ENCODE peak calls at places on chromosomes 1 and 21, in four cellular contexts. T, F, L and E are unnamed samples.

GRCh38 chr1:198680174-198680871 is 41.5 kb downstream of the PTPRC start:
- DNase-seq in T (no peak), F (no peak), L (no peak), E (no peak)

GRCh38 chr21:40936151-40936550 is 89.2 kb upstream of the DSCAM start:
- DNase-seq in T (no peak), F (no peak), L (no peak), E (no peak)

GRCh38 chr1:235017191-235017590 is 111.4 kb downstream of the TOMM20 start:
- DNase-seq in T (peak; percentile 6), F (no peak), L (no peak), E (no peak)

GRCh38 chr1:1630191-1630964 is 1.6 kb upstream of the MMP23B start:
- DNase-seq in T (no peak), F (no peak), L (peak; percentile 87), E (no peak)

GRCh38 chr1:178037510-178038253 is 56.2 kb upstream of the RASAL2 start:
- DNase-seq in T (peak; percentile 77), F (peak; percentile 83), L (peak; percentile 84), E (peak; percentile 54)

GRCh38 chr21:42389449-42389835 is 6.4 kb downstream of the TMPRSS3 start:
- DNase-seq in T (no peak), F (no peak), L (no peak), E (no peak)

GRCh38 chr1:8335246-8335645 is 17.3 kb downstream of the SLC45A1 start:
- DNase-seq in T (no peak), F (no peak), L (no peak), E (no peak)

GRCh38 chr1:26838474-26839338 is 12.2 kb downstream of the ZDHHC18 start:
- DNase-seq in T (no peak), F (no peak), L (no peak), E (no peak)

GRCh38 chr1:156709743-156710489 is 4.5 kb upstream of the CRABP2 start:
- DNase-seq in T (peak; percentile 52), F (peak; percentile 29), L (peak; percentile 83), E (peak; percentile 62)

GRCh38 chr1:237759371-237759770 is 131.4 kb downstream of the ZP4 start:
- DNase-seq in T (no peak), F (no peak), L (no peak), E (no peak)

GRCh38 chr1:165144757-165145397 is 211.6 kb downstream of the LMX1A start:
- DNase-seq in T (peak; percentile 28), F (peak; percentile 51), L (no peak), E (peak; percentile 44)

GRCh38 chr1:23629728-23630290 is 61.8 kb upstream of the RPL11 start:
- DNase-seq in T (no peak), F (no peak), L (no peak), E (no peak)

GRCh38 chr1:217562229-217562878 is 68.5 kb downstream of the GPATCH2 start:
- DNase-seq in T (no peak), F (peak; percentile 25), L (no peak), E (peak; percentile 86)

GRCh38 chr1:181354865-181355264 is 128.5 kb upstream of the CACNA1E start:
- DNase-seq in T (no peak), F (no peak), L (no peak), E (no peak)

GRCh38 chr1:14660795-14661194 is 62.3 kb downstream of the KAZN start:
- DNase-seq in T (no peak), F (no peak), L (no peak), E (no peak)

GRCh38 chr1:110765640-110766335 is 91.0 kb upstream of the KCNA3 start:
- DNase-seq in T (peak; percentile 20), F (peak; percentile 38), L (no peak), E (peak; percentile 62)

GRCh38 chr1:80722611-80723010 is 1078.1 kb upstream of the ADGRL2 start:
- DNase-seq in T (no peak), F (no peak), L (no peak), E (no peak)

GRCh38 chr1:119286587-119287181 is 81.9 kb upstream of the HAO2 start:
- DNase-seq in T (no peak), F (peak; percentile 31), L (no peak), E (peak; percentile 4)

GRCh38 chr1:99544328-99544727 is 101.6 kb upstream of the PALMD start:
- DNase-seq in T (peak; percentile 18), F (no peak), L (no peak), E (peak; percentile 79)

GRCh38 chr1:170530972-170531757 is 801 bp upstream of the GORAB start:
- DNase-seq in T (peak; percentile 67), F (peak; percentile 10), L (peak; percentile 61), E (no peak)

GRCh38 chr1:68594851-68595250 is 98.0 kb upstream of the DEPDC1 start:
- DNase-seq in T (no peak), F (no peak), L (no peak), E (no peak)

GRCh38 chr1:189697113-189697512 is 780.6 kb downstream of the BRINP3 start:
- DNase-seq in T (no peak), F (no peak), L (no peak), E (no peak)

GRCh38 chr1:24963099-24963872 is 33.2 kb upstream of the RUNX3 start:
- DNase-seq in T (no peak), F (no peak), L (no peak), E (no peak)

GRCh38 chr1:5364591-5364990 is 627.6 kb downstream of the NPHP4 start:
- DNase-seq in T (no peak), F (no peak), L (no peak), E (no peak)

GRCh38 chr1:844472-845026 is 79.2 kb upstream of the SAMD11 start:
- DNase-seq in T (no peak), F (no peak), L (no peak), E (no peak)

GRCh38 chr1:160214481-160215140 is 9.4 kb downstream of the PEA15 start:
- DNase-seq in T (no peak), F (no peak), L (no peak), E (no peak)

GRCh38 chr1:207032528-207033017 is at the start of gene C1orf116:
- DNase-seq in T (no peak), F (peak; percentile 67), L (no peak), E (no peak)

GRCh38 chr1:198590454-198590853 is 48.4 kb upstream of the PTPRC start:
- DNase-seq in T (no peak), F (no peak), L (no peak), E (no peak)

GRCh38 chr1:79161077-79161476 is 154.5 kb upstream of the ADGRL4 start:
- DNase-seq in T (no peak), F (no peak), L (no peak), E (peak; percentile 79)

GRCh38 chr1:44775930-44776748 is 799 bp downstream of the RPS8 start:
- DNase-seq in T (peak; percentile 36), F (no peak), L (peak; percentile 79), E (no peak)

GRCh38 chr1:220129479-220130210 is 35.7 kb downstream of the IARS2 start:
- DNase-seq in T (no peak), F (no peak), L (no peak), E (no peak)
- TF ChIP-seq CTCF in T (no peak), F (no peak), L (no peak), E (no peak)

GRCh38 chr1:53982034-53982761 is 35.8 kb downstream of the LDLRAD1 start:
- DNase-seq in T (peak; percentile 42), F (no peak), L (peak; percentile 67), E (peak; percentile 52)
- TF ChIP-seq POLR2A in T (no peak), F (no peak), L (no peak), E (no peak)

GRCh38 chr1:53765656-53766055 is 26.7 kb upstream of the GLIS1 start:
- DNase-seq in T (no peak), F (no peak), L (no peak), E (peak; percentile 72)

GRCh38 chr1:53766766-53767409 is 27.9 kb upstream of the GLIS1 start:
- DNase-seq in T (no peak), F (no peak), L (no peak), E (peak; percentile 68)

GRCh38 chr1:53766194-53766748 is 27.3 kb upstream of the GLIS1 start:
- DNase-seq in T (no peak), F (no peak), L (no peak), E (no peak)

GRCh38 chr1:53763461-53763860 is 24.5 kb upstream of the GLIS1 start:
- DNase-seq in T (no peak), F (no peak), L (no peak), E (no peak)

GRCh38 chr1:53763911-53764310 is 24.9 kb upstream of the GLIS1 start:
- DNase-seq in T (no peak), F (no peak), L (no peak), E (no peak)
- TF ChIP-seq CTCF in T (no peak), F (no peak), L (no peak), E (no peak)

GRCh38 chr1:17540255-17541001 is 930 bp downstream of the ARHGEF10L start:
- DNase-seq in T (peak; percentile 60), F (no peak), L (peak; percentile 84), E (no peak)
- TF ChIP-seq POLR2A in T (no peak), F (peak; percentile 23), L (no peak), E (no peak)

DNA sequence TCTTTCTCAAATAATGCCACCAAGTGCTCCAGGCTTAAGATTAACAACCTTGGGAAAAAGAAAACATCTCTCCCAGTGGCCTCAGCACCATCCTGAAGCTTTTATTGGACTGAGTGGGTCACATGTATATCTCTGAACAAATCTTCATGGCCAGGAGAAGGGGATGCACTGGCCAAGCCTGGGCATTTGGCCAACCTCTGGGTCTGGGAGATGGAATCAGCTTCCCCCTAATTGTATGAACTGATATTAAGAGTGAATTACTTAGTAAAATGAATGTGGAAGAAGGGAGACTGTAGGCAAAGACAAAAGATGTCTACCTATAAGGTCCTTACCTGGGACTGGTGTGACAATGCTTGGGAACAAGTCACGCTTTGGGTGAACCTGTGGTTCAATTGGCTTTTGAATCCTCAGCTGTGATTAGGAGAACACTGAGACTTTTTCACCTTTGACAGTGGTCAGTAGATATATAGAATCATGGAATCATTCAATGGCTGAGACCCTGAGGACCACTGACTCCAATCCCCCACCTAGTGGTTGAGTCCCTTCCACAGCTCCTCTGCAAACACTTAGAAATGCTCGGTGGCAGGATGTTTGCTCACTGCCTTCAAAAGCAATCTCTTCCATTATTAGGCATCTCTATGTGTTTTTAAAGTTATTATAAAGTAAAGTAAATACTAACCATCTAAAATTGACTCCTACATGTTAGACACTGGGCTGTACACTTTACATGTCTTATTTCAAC is 102.6 kb upstream of the ATP1A1 start:
- DNase-seq in T (no peak), F (no peak), L (no peak), E (no peak)
- TF ChIP-seq CTCF in T (no peak), F (no peak), L (no peak), E (no peak)

DNA sequence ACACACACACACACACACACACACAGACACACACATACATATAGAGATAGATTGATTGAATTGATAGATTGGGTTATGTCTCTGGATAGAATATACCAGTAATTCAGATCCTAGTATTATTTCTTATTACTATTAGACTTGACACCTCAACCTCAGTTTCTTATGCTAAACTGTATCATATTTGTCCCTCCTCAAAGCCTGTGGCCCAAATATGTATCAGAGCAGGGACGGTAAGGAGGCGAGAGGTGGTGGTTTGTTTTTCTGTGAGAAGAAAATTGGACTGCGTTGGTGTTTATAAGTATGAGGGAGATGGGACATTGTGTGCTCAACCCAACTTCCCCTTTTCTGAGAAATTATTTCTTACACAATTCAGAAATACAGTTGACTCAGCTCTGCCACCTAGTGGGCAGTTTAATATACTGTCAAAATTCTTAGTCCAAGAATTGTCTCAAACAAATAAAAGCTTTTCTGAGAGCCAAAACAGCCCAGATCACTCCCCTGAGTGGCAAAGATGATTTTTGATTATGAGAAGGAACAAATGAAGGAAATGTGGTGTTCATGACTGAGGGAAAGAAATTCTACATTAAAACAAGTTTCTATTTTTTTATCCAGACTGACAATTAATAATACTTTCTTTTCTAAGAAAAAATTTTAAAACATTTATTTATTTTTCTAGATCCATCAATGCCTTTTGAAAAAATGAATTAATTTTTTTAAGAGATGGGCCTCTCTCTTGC is 10.8 kb upstream of the TXNIP start:
- DNase-seq in T (peak; percentile 89), F (peak; percentile 79), L (no peak), E (peak; percentile 78)
- TF ChIP-seq POLR2A in T (peak; percentile 89), F (no peak), L (no peak), E (no peak)